ENCODE peak calls at places on chromosomes 12 and 14, in ten cellular contexts. One of them, this sample, is unnamed.

GRCh38 chr12:94762259-94762942 is 112.0 kb upstream of the TMCC3 start:
- DNase-seq in activated naive CD4-positive, alpha-beta T cell treated with anti-CD3 and anti-CD28 coated beads, Interleukin-2, amount 50 U/mL, for 16 hours: no peak
- DNase-seq in RWPE1: no peak
- DNase-seq in amygdala: no peak
- DNase-seq in HTR-8/SVneo: no peak
- DNase-seq in SW480: no peak
- DNase-seq in GM10248: peak
- DNase-seq in NCI-H146: no peak
- DNase-seq in ELF-1: no peak
- DNase-seq in A549: no peak
- DNase-seq in this sample: peak

GRCh38 chr14:27242874-27243273 is 645.0 kb upstream of the NOVA1 start:
- DNase-seq in SW480: no peak
- DNase-seq in RWPE1: no peak
- DNase-seq in HTR-8/SVneo: no peak
- DNase-seq in ELF-1: no peak
- DNase-seq in A549: no peak
- DNase-seq in NCI-H146: no peak
- DNase-seq in GM10248: no peak
- DNase-seq in amygdala: no peak
- DNase-seq in activated naive CD4-positive, alpha-beta T cell treated with anti-CD3 and anti-CD28 coated beads, Interleukin-2, amount 50 U/mL, for 16 hours: no peak
- DNase-seq in this sample: no peak

GRCh38 chr12:8446642-8447547 is 8.9 kb upstream of the CLEC6A start:
- DNase-seq in NCI-H146: no peak
- DNase-seq in A549: no peak
- DNase-seq in RWPE1: no peak
- DNase-seq in HTR-8/SVneo: no peak
- DNase-seq in GM10248: no peak
- DNase-seq in SW480: no peak
- DNase-seq in ELF-1: no peak
- DNase-seq in amygdala: no peak
- DNase-seq in activated naive CD4-positive, alpha-beta T cell treated with anti-CD3 and anti-CD28 coated beads, Interleukin-2, amount 50 U/mL, for 16 hours: no peak
- DNase-seq in this sample: no peak

GRCh38 chr14:102900631-102901571 is 21.6 kb upstream of the AMN start:
- DNase-seq in NCI-H146: no peak
- DNase-seq in GM10248: peak
- DNase-seq in A549: no peak
- DNase-seq in activated naive CD4-positive, alpha-beta T cell treated with anti-CD3 and anti-CD28 coated beads, Interleukin-2, amount 50 U/mL, for 16 hours: no peak
- DNase-seq in ELF-1: no peak
- DNase-seq in RWPE1: no peak
- DNase-seq in HTR-8/SVneo: no peak
- DNase-seq in SW480: no peak
- DNase-seq in amygdala: no peak
- DNase-seq in this sample: no peak

GRCh38 chr14:96275182-96276112 is 19.4 kb downstream of the BDKRB1 start:
- DNase-seq in HTR-8/SVneo: peak
- DNase-seq in RWPE1: peak
- DNase-seq in GM10248: peak
- DNase-seq in A549: peak
- DNase-seq in NCI-H146: peak
- DNase-seq in activated naive CD4-positive, alpha-beta T cell treated with anti-CD3 and anti-CD28 coated beads, Interleukin-2, amount 50 U/mL, for 16 hours: peak
- DNase-seq in ELF-1: peak
- DNase-seq in amygdala: peak
- DNase-seq in SW480: peak
- DNase-seq in this sample: no peak

GRCh38 chr14:64707661-64708060 is 3.4 kb downstream of the PLEKHG3 start:
- DNase-seq in HTR-8/SVneo: peak
- DNase-seq in GM10248: no peak
- DNase-seq in SW480: peak
- DNase-seq in RWPE1: peak
- DNase-seq in A549: peak
- DNase-seq in NCI-H146: no peak
- DNase-seq in ELF-1: no peak
- DNase-seq in amygdala: no peak
- DNase-seq in activated naive CD4-positive, alpha-beta T cell treated with anti-CD3 and anti-CD28 coated beads, Interleukin-2, amount 50 U/mL, for 16 hours: no peak
- DNase-seq in this sample: peak

GRCh38 chr14:74528886-74529285 is 35.3 kb downstream of the ISCA2 start:
- DNase-seq in amygdala: no peak
- DNase-seq in NCI-H146: no peak
- DNase-seq in ELF-1: no peak
- DNase-seq in A549: no peak
- DNase-seq in activated naive CD4-positive, alpha-beta T cell treated with anti-CD3 and anti-CD28 coated beads, Interleukin-2, amount 50 U/mL, for 16 hours: no peak
- DNase-seq in HTR-8/SVneo: no peak
- DNase-seq in RWPE1: no peak
- DNase-seq in SW480: no peak
- DNase-seq in GM10248: no peak
- DNase-seq in this sample: no peak

GRCh38 chr12:46358791-46359666 is 13.5 kb downstream of the SLC38A2 start:
- DNase-seq in activated naive CD4-positive, alpha-beta T cell treated with anti-CD3 and anti-CD28 coated beads, Interleukin-2, amount 50 U/mL, for 16 hours: no peak
- DNase-seq in SW480: no peak
- DNase-seq in HTR-8/SVneo: no peak
- DNase-seq in GM10248: no peak
- DNase-seq in A549: no peak
- DNase-seq in RWPE1: no peak
- DNase-seq in amygdala: no peak
- DNase-seq in NCI-H146: no peak
- DNase-seq in ELF-1: no peak
- DNase-seq in this sample: no peak

GRCh38 chr14:20836668-20837338 is 34.2 kb upstream of the RNASE1 start:
- DNase-seq in HTR-8/SVneo: no peak
- DNase-seq in A549: peak
- DNase-seq in ELF-1: peak
- DNase-seq in activated naive CD4-positive, alpha-beta T cell treated with anti-CD3 and anti-CD28 coated beads, Interleukin-2, amount 50 U/mL, for 16 hours: no peak
- DNase-seq in amygdala: peak
- DNase-seq in NCI-H146: no peak
- DNase-seq in RWPE1: peak
- DNase-seq in GM10248: no peak
- DNase-seq in SW480: no peak
- DNase-seq in this sample: no peak

GRCh38 chr12:90770861-90771260 is 184.1 kb downstream of the CCER1 start:
- DNase-seq in NCI-H146: no peak
- DNase-seq in ELF-1: no peak
- DNase-seq in HTR-8/SVneo: no peak
- DNase-seq in SW480: no peak
- DNase-seq in amygdala: no peak
- DNase-seq in GM10248: no peak
- DNase-seq in activated naive CD4-positive, alpha-beta T cell treated with anti-CD3 and anti-CD28 coated beads, Interleukin-2, amount 50 U/mL, for 16 hours: no peak
- DNase-seq in RWPE1: no peak
- DNase-seq in A549: no peak
- DNase-seq in this sample: no peak